ENCODE peak calls at places on chromosome 22, in five cellular contexts. H, O, Z, B and T are unnamed samples.

GRCh38 chr22:29816539-29816938 is 21.5 kb downstream of the ASCC2 start:
- DNase-seq in Z (no peak), O (no peak), H (peak), B (no peak), T (no peak)

GRCh38 chr22:24188705-24189248 is 7.5 kb downstream of the SUSD2 start:
- DNase-seq in B (no peak), O (no peak), Z (no peak), H (no peak), T (no peak)

GRCh38 chr22:48660795-48661740 is 1166.6 kb downstream of the BRD1 start:
- DNase-seq in H (no peak), O (peak), Z (no peak), B (no peak), T (no peak)

GRCh38 chr22:42901790-42902508 is 44.9 kb upstream of the ARFGAP3 start:
- DNase-seq in H (no peak), B (no peak), O (no peak), Z (no peak), T (no peak)

GRCh38 chr22:44280665-44281188 is 32.0 kb downstream of the SHISAL1 start:
- DNase-seq in Z (no peak), O (no peak), B (no peak), H (no peak), T (no peak)

GRCh38 chr22:48923165-48923875 is 904.4 kb downstream of the BRD1 start:
- DNase-seq in B (no peak), O (no peak), H (peak), Z (no peak), T (no peak)

GRCh38 chr22:49432211-49432905 is 395.3 kb downstream of the BRD1 start:
- DNase-seq in Z (no peak), H (no peak), B (no peak), O (no peak), T (no peak)

GRCh38 chr22:35348026-35348590 is 32.8 kb upstream of the HMOX1 start:
- DNase-seq in O (no peak), Z (no peak), B (no peak), H (no peak), T (no peak)

GRCh38 chr22:28629420-28630184 is 50.0 kb downstream of the TTC28 start:
- DNase-seq in O (no peak), B (no peak), H (peak), Z (no peak), T (no peak)

GRCh38 chr22:37472418-37473006 is 13.7 kb downstream of the MFNG start:
- DNase-seq in H (no peak), B (peak), Z (no peak), O (peak), T (peak)

GRCh38 chr22:48423481-48423901 is 1404.2 kb downstream of the BRD1 start:
- DNase-seq in B (no peak), O (peak), H (no peak), Z (no peak), T (no peak)

GRCh38 chr22:17980638-17981051 is 43.7 kb downstream of the MICAL3 start:
- DNase-seq in O (peak), B (peak), Z (peak), H (peak), T (no peak)

GRCh38 chr22:49629586-49630447 is 197.9 kb downstream of the BRD1 start:
- DNase-seq in Z (peak), H (no peak), B (no peak), O (no peak), T (no peak)

GRCh38 chr22:47292546-47293320 is 530.3 kb downstream of the TBC1D22A start:
- DNase-seq in Z (no peak), H (no peak), O (no peak), B (no peak), T (no peak)

GRCh38 chr22:20916916-20917810 is at the start of gene CRKL:
- DNase-seq in B (peak), H (peak), Z (peak), O (peak), T (peak)

GRCh38 chr22:48585916-48586798 is 1241.5 kb downstream of the BRD1 start:
- DNase-seq in B (no peak), H (no peak), O (no peak), Z (peak), T (no peak)

GRCh38 chr22:36386351-36386899 is 1.3 kb downstream of the MYH9 start:
- DNase-seq in O (no peak), Z (peak), H (no peak), B (peak), T (no peak)

GRCh38 chr22:37187891-37188761 is at the start of gene C1QTNF6:
- DNase-seq in Z (peak), H (no peak), O (peak), B (no peak), T (no peak)

GRCh38 chr22:36569999-36570398 is 41.0 kb upstream of the EIF3D start:
- DNase-seq in B (no peak), H (no peak), O (peak), Z (no peak), T (no peak)

GRCh38 chr22:41264408-41264941 is 21.5 kb downstream of the RANGAP1 start:
- DNase-seq in B (no peak), O (no peak), H (no peak), Z (no peak), T (no peak)

GRCh38 chr22:31093956-31094622 is 13.0 kb downstream of the SMTN start:
- DNase-seq in Z (no peak), H (peak), B (no peak), O (no peak), T (no peak)

GRCh38 chr22:24496661-24497060 is 1.5 kb downstream of the UPB1 start:
- DNase-seq in O (no peak), B (no peak), H (no peak), Z (no peak), T (no peak)

GRCh38 chr22:45317551-45318167 is 7.9 kb downstream of the FAM118A start:
- DNase-seq in B (no peak), Z (no peak), O (no peak), H (peak), T (no peak)